ENCODE peak calls at places on chromosomes 4 and X, in nine cellular contexts. D is psoas muscle, V is GM13977, S is fibroblast of the aortic adventitia, R is GM12878, F is left lung, O is heart right ventricle, H is AG10803, Z is mucosa of descending colon. M is an unnamed sample.

GRCh38 chrX:37684426-37684825 is 1.2 kb upstream of the XK start:
- DNase-seq in O (no peak), Z (no peak), V (no peak), R (no peak), S (no peak), D (no peak), H (no peak), F (no peak), M (no peak)

GRCh38 chr4:24137963-24138601 is 248.2 kb upstream of the PPARGC1A start:
- DNase-seq in V (no peak), R (no peak), S (no peak), Z (peak), H (no peak), D (no peak), O (no peak), F (no peak), M (no peak)

GRCh38 chrX:116240446-116240845 is 69.9 kb downstream of the AGTR2 start:
- DNase-seq in S (no peak), O (no peak), H (no peak), V (no peak), F (no peak), R (no peak), D (no peak), Z (no peak), M (no peak)

GRCh38 chrX:24014388-24015018 is 12.5 kb downstream of the KLHL15 start:
- DNase-seq in Z (no peak), D (no peak), H (no peak), R (peak), S (no peak), O (no peak), F (no peak), V (no peak), M (peak)

GRCh38 chr4:102625232-102625930 is 124.2 kb downstream of the NFKB1 start:
- DNase-seq in S (peak), Z (no peak), F (peak), O (no peak), D (no peak), H (peak), R (no peak), V (peak), M (peak)

GRCh38 chr4:27096142-27096824 is 235.6 kb downstream of the STIM2 start:
- DNase-seq in V (no peak), H (no peak), S (peak), D (no peak), Z (no peak), O (no peak), R (no peak), F (no peak), M (no peak)

GRCh38 chr4:66182651-66183050 is 512.4 kb upstream of the EPHA5 start:
- DNase-seq in H (no peak), D (no peak), F (no peak), O (no peak), V (no peak), R (no peak), S (no peak), Z (no peak), M (no peak)

GRCh38 chr4:110211007-110211769 is 12.8 kb upstream of the ELOVL6 start:
- DNase-seq in D (no peak), S (peak), H (peak), V (peak), O (no peak), Z (no peak), F (no peak), R (no peak), M (peak)

GRCh38 chrX:118976599-118977340 is 2.4 kb downstream of the LONRF3 start:
- DNase-seq in V (no peak), H (no peak), Z (peak), O (peak), F (peak), D (peak), S (no peak), R (no peak), M (peak)

GRCh38 chr4:18938343-18939109 is 917.0 kb upstream of the LCORL start:
- DNase-seq in Z (no peak), D (no peak), R (no peak), S (no peak), F (no peak), H (no peak), V (no peak), O (no peak), M (peak)

GRCh38 chr4:24771241-24771640 is 24.1 kb upstream of the SOD3 start:
- DNase-seq in S (peak), F (no peak), D (no peak), O (no peak), Z (no peak), V (no peak), R (no peak), H (peak), M (no peak)

GRCh38 chr4:153156263-153156662 is 48.0 kb upstream of the TRIM2 start:
- DNase-seq in H (no peak), O (no peak), Z (no peak), F (no peak), S (no peak), D (no peak), V (peak), R (no peak), M (no peak)

GRCh38 chr4:153161599-153161971 is 42.7 kb upstream of the TRIM2 start:
- DNase-seq in H (peak), O (no peak), Z (no peak), S (peak), V (no peak), F (no peak), D (no peak), R (no peak), M (no peak)

GRCh38 chr4:153160856-153161598 is 43.2 kb upstream of the TRIM2 start:
- DNase-seq in R (no peak), V (no peak), Z (no peak), F (no peak), O (no peak), S (no peak), H (no peak), D (no peak), M (no peak)

GRCh38 chr4:153159728-153160221 is 44.5 kb upstream of the TRIM2 start:
- DNase-seq in Z (no peak), S (peak), R (no peak), H (peak), F (no peak), V (no peak), O (no peak), D (no peak), M (no peak)

GRCh38 chr4:153159016-153159415 is 45.2 kb upstream of the TRIM2 start:
- DNase-seq in F (no peak), D (no peak), O (no peak), R (no peak), S (no peak), H (no peak), Z (no peak), V (no peak), M (no peak)
- TF ChIP-seq CTCF in F (no peak), D (no peak), O (no peak), R (no peak), S (peak), H (no peak), Z (no peak), V (no peak), M (no peak)

GRCh38 chrX:150205011-150205410 is 158.1 kb upstream of the MAMLD1 start:
- DNase-seq in V (no peak), S (no peak), F (no peak), O (no peak), H (no peak), D (no peak), Z (no peak), R (no peak), M (no peak)
- TF ChIP-seq CTCF in V (no peak), S (no peak), F (no peak), O (no peak), H (no peak), D (no peak), Z (no peak), R (no peak), M (no peak)

GRCh38 chr4:6381571-6382123 is 90.8 kb downstream of the PPP2R2C start:
- DNase-seq in H (no peak), O (no peak), V (no peak), D (peak), R (no peak), F (no peak), S (no peak), Z (peak), M (no peak)

GRCh38 chr4:6386091-6386490 is 86.3 kb downstream of the PPP2R2C start:
- DNase-seq in S (no peak), Z (peak), R (no peak), H (no peak), V (no peak), O (no peak), F (no peak), D (no peak), M (no peak)

GRCh38 chr4:6385288-6385687 is 87.1 kb downstream of the PPP2R2C start:
- DNase-seq in R (no peak), O (no peak), Z (peak), D (no peak), S (no peak), F (no peak), V (no peak), H (no peak), M (no peak)

GRCh38 chr4:6383019-6383404 is 89.4 kb downstream of the PPP2R2C start:
- DNase-seq in D (no peak), Z (peak), H (no peak), F (no peak), O (no peak), S (no peak), R (no peak), V (no peak), M (no peak)

GRCh38 chr4:6383929-6384328 is 88.5 kb downstream of the PPP2R2C start:
- DNase-seq in H (no peak), F (no peak), D (no peak), R (no peak), Z (peak), V (no peak), O (no peak), S (no peak), M (no peak)
- TF ChIP-seq CTCF in H (no peak), F (no peak), D (no peak), R (no peak), Z (no peak), V (no peak), O (no peak), S (no peak), M (no peak)

GRCh38 chr4:72302981-72303704 is 265.9 kb downstream of the ADAMTS3 start:
- DNase-seq in F (no peak), S (peak), R (no peak), Z (no peak), O (no peak), V (peak), H (peak), D (no peak), M (peak)
- TF ChIP-seq CTCF in F (peak), S (peak), R (peak), Z (no peak), O (peak), V (peak), H (peak), D (peak), M (peak)

GRCh38 chr4:164937576-164938270 is 39.7 kb downstream of the TRIM61 start:
- DNase-seq in D (peak), O (no peak), H (peak), V (no peak), Z (no peak), R (peak), S (peak), F (no peak), M (peak)
- TF ChIP-seq CTCF in D (no peak), O (no peak), H (peak), V (peak), Z (no peak), R (peak), S (no peak), F (no peak), M (peak)

GRCh38 chrX:134256684-134257083 is 19.7 kb downstream of the CCDC160 start:
- DNase-seq in H (no peak), O (no peak), F (no peak), V (no peak), Z (no peak), R (no peak), S (no peak), D (no peak), M (no peak)
- TF ChIP-seq CTCF in H (no peak), O (no peak), F (no peak), V (no peak), Z (no peak), R (no peak), S (no peak), D (no peak), M (no peak)

GRCh38 chrX:94576367-94577004 is 902.5 kb downstream of the FAM133A start:
- DNase-seq in R (no peak), D (no peak), H (no peak), V (no peak), F (no peak), S (no peak), Z (no peak), O (no peak), M (no peak)
- TF ChIP-seq CTCF in R (peak), D (no peak), H (no peak), V (peak), F (no peak), S (peak), Z (no peak), O (no peak), M (no peak)